ENCODE peak calls at places on chromosomes 3 and 15, in nine cellular contexts. W is H7; L is GM10248; P is posterior cingulate gyrus; I is Caki2; C is substantia nigra; T is effector memory CD8-positive, alpha-beta T cell; V is stimulated activated CD4-positive, alpha-beta T cell treated with anti-CD3 and anti-CD28 coated beads, TNF-alpha, amount 100 ng/mL, for 4 hours; Z is HAP-1. B is an unnamed sample.

GRCh38 chr15:96122077-96123027 is 208.1 kb upstream of the NR2F2 start:
- DNase-seq in T (no peak), V (no peak), Z (no peak), I (peak; percentile 45), C (no peak), L (no peak), W (no peak), P (no peak), B (no peak)

GRCh38 chr3:43709022-43709421 is 18.3 kb downstream of the ABHD5 start:
- DNase-seq in L (no peak), Z (no peak), T (no peak), P (no peak), C (no peak), V (no peak), W (no peak), I (no peak), B (no peak)

GRCh38 chr3:181075098-181075497 is 85.6 kb upstream of the DNAJC19 start:
- DNase-seq in C (no peak), V (no peak), P (no peak), I (no peak), W (no peak), T (no peak), Z (peak; percentile 22), L (no peak), B (no peak)

GRCh38 chr3:123757281-123757940 is 126.7 kb downstream of the MYLK start:
- DNase-seq in V (no peak), C (peak; percentile 20), Z (no peak), I (peak; percentile 33), W (no peak), L (no peak), P (peak; percentile 50), T (no peak), B (no peak)

GRCh38 chr3:141082064-141082463 is 30.9 kb downstream of the SPSB4 start:
- DNase-seq in W (no peak), T (no peak), I (no peak), V (no peak), Z (no peak), C (no peak), P (no peak), L (no peak), B (no peak)

GRCh38 chr3:3179407-3180094 is at the start of gene CRBN:
- DNase-seq in C (peak; percentile 79), L (peak; percentile 96), T (peak; percentile 89), P (peak; percentile 91), V (peak; percentile 71), Z (peak; percentile 85), W (peak; percentile 95), I (peak; percentile 75), B (peak; percentile 97)

GRCh38 chr3:58581328-58582091 is 4.3 kb upstream of the FAM107A start:
- DNase-seq in L (no peak), I (peak; percentile 49), C (no peak), V (no peak), Z (peak; percentile 17), T (no peak), W (peak; percentile 65), P (no peak), B (peak; percentile 32)

GRCh38 chr15:81002254-81003022 is 1.7 kb downstream of the TLNRD1 start:
- DNase-seq in W (peak; percentile 82), V (no peak), T (no peak), C (no peak), Z (no peak), P (no peak), L (no peak), I (no peak), B (peak; percentile 57)

GRCh38 chr15:57213783-57214366 is 162.4 kb upstream of the CGNL1 start:
- DNase-seq in T (no peak), Z (no peak), W (no peak), V (no peak), P (no peak), I (peak; percentile 73), C (no peak), L (peak; percentile 14), B (no peak)

GRCh38 chr3:67414740-67415139 is 239.7 kb downstream of the SUCLG2 start:
- DNase-seq in V (no peak), P (no peak), T (no peak), W (no peak), Z (no peak), I (no peak), C (no peak), L (no peak), B (no peak)

GRCh38 chr15:50556642-50557371 is 10.3 kb upstream of the USP50 start:
- DNase-seq in T (no peak), P (no peak), L (no peak), C (no peak), V (no peak), W (no peak), I (no peak), Z (no peak), B (no peak)

GRCh38 chr3:54321515-54321914 is 199.2 kb downstream of the CACNA2D3 start:
- DNase-seq in P (no peak), V (no peak), C (no peak), T (no peak), L (no peak), I (peak; percentile 31), Z (peak; percentile 30), W (peak; percentile 31), B (peak; percentile 26)

B was measured in iPS-NIHi11.